ENCODE peak calls at places on chromosomes 6 and 20, in ten cellular contexts. O is heart right ventricle, G is GM12864, U is transverse colon, M is AG04450, F is AG04449, J is uterus, Z is mucosa of descending colon, E is HFFc6, T is neural crest cell. Y is an unnamed sample.

GRCh38 chr20:45083127-45083526 is 17.8 kb downstream of the KCNS1 start:
- DNase-seq in O (no peak), G (no peak), U (no peak), M (no peak), F (no peak), J (no peak), Z (no peak), E (no peak), T (no peak), Y (no peak)

GRCh38 chr6:56026461-56027180 is 151.2 kb upstream of the BMP5 start:
- DNase-seq in O (no peak), G (no peak), U (no peak), M (no peak), F (no peak), J (no peak), Z (no peak), E (no peak), T (no peak), Y (no peak)

GRCh38 chr20:4601630-4602296 is 119.9 kb upstream of the PRND start:
- DNase-seq in O (peak), G (no peak), U (peak), M (no peak), F (no peak), J (peak), Z (no peak), E (no peak), T (no peak), Y (no peak)

GRCh38 chr6:79134699-79135474 is 56.8 kb upstream of the PHIP start:
- DNase-seq in O (no peak), G (no peak), U (no peak), M (no peak), F (no peak), J (no peak), Z (no peak), E (no peak), T (no peak), Y (no peak)

GRCh38 chr6:71768356-71768755 is 118.0 kb upstream of the RIMS1 start:
- DNase-seq in O (no peak), G (no peak), U (no peak), M (no peak), F (no peak), J (no peak), Z (no peak), E (no peak), T (no peak), Y (no peak)

GRCh38 chr20:5688431-5688972 is 61.7 kb upstream of the SHLD1 start:
- DNase-seq in O (peak), G (no peak), U (no peak), M (no peak), F (no peak), J (no peak), Z (peak), E (no peak), T (no peak), Y (no peak)

GRCh38 chr6:33926451-33926850 is 122.6 kb upstream of the MLN start:
- DNase-seq in O (no peak), G (no peak), U (no peak), M (no peak), F (no peak), J (no peak), Z (no peak), E (no peak), T (no peak), Y (peak)

GRCh38 chr20:58235010-58235409 is 6.6 kb upstream of the ANKRD60 start:
- DNase-seq in O (no peak), G (no peak), U (no peak), M (no peak), F (no peak), J (no peak), Z (no peak), E (no peak), T (no peak), Y (no peak)

GRCh38 chr6:54335871-54336270 is 27.6 kb downstream of the TINAG start:
- DNase-seq in O (no peak), G (no peak), U (no peak), M (peak), F (peak), J (no peak), Z (no peak), E (peak), T (no peak), Y (no peak)

GRCh38 chr20:48952656-48953055 is 31.1 kb downstream of the ARFGEF2 start:
- DNase-seq in O (no peak), G (no peak), U (no peak), M (no peak), F (no peak), J (no peak), Z (no peak), E (no peak), T (no peak), Y (no peak)

GRCh38 chr20:48951646-48952045 is 30.1 kb downstream of the ARFGEF2 start:
- DNase-seq in O (no peak), G (no peak), U (no peak), M (no peak), F (no peak), J (no peak), Z (no peak), E (no peak), T (no peak), Y (no peak)

GRCh38 chr20:48951041-48951440 is 29.5 kb downstream of the ARFGEF2 start:
- DNase-seq in O (no peak), G (no peak), U (no peak), M (no peak), F (no peak), J (no peak), Z (no peak), E (no peak), T (no peak), Y (no peak)

GRCh38 chr20:48948612-48949011 is 27.1 kb downstream of the ARFGEF2 start:
- DNase-seq in O (no peak), G (no peak), U (no peak), M (no peak), F (no peak), J (no peak), Z (no peak), E (no peak), T (no peak), Y (no peak)

DNA sequence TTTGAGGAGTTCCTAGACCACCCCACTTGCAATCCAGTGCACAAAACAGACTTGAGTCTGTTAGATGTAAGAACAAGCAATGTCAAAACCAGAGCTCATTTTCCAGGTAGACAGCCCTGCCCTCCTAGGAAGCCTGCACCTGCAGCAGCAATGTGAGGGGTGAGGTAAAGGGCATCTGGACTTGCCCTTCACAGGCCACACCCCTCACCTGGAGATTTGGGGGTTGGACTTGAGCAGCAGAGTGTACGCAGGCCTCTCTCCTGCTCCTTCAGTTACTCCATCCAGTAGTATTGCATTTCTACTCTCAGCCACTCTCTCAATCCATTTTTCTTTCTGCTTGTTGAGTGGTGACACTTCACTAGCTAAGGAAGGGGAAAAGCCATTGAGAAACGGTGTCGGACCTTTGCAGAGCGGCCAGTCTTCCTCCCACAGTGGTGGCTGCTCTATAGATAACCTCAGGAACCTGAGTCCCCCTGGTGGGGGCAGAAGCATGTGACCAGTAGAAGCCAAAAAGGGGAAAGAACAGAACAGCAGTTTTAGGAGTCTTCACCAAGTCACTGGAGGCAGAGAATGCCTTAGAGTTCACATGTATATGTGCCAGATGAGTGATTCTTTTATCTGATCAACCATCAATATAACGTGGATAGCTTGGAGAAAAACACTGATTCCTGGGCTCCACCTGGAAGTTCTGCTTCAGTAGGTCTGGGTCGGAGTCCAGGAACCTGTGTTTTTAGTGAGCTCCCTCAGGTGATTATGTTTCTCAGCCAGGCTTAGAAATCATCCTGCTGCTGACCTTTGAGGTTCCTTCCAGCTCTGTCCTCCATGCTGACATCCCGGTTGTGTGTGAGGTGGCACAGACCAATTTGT is 28.0 kb downstream of the ARFGEF2 start:
- DNase-seq in O (no peak), G (no peak), U (peak), M (no peak), F (no peak), J (no peak), Z (no peak), E (no peak), T (no peak), Y (no peak)
- TF ChIP-seq CTCF in O (no peak), G (peak), U (no peak), M (no peak), F (no peak), J (no peak), Z (no peak), E (peak), T (peak), Y (no peak)

DNA sequence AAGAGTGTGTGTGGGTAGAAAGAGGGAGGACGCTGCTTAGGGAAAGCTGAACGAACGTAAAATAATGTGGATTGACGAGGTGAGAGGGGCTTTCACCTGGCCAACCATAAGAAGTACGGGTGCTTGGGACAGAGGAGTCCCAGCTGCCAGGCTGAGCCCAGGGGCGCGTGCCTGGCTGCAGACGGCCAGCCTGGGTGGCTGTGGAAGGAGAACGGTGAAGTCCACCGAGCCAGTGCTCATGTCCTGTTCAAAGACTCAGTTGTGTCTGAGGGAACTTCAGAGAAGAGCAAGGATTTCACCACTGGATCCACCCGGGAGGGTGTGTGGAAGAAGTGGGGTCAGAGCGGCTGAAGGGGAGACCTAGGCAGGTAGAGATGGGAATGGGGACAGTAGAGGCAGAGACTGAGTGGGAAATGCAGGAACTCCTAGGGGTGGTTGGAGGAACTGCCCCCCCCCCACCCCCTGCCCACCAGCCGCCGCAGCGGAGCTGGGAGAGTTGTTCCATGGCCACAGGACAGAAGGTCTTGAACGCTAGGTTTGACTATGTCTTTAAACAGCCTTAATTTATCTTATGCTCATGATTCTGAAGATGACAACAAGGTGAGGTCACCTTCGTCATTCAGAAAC is 68.1 kb upstream of the TBXT start:
- DNase-seq in O (no peak), G (no peak), U (no peak), M (no peak), F (no peak), J (no peak), Z (no peak), E (no peak), T (no peak), Y (no peak)
- TF ChIP-seq CTCF in O (no peak), G (no peak), U (no peak), M (no peak), F (no peak), J (no peak), Z (no peak), E (no peak), T (no peak), Y (no peak)

GRCh38 chr6:25788305-25788922 is 33.9 kb downstream of the SLC17A4 start:
- DNase-seq in O (no peak), G (no peak), U (peak), M (peak), F (peak), J (no peak), Z (no peak), E (peak), T (no peak), Y (peak)
- TF ChIP-seq CTCF in O (no peak), G (peak), U (peak), M (peak), F (peak), J (peak), Z (no peak), E (peak), T (peak), Y (peak)

GRCh38 chr6:67935976-67936477 is 699.1 kb upstream of the ADGRB3 start:
- DNase-seq in O (no peak), G (no peak), U (no peak), M (no peak), F (no peak), J (no peak), Z (no peak), E (no peak), T (no peak), Y (no peak)

DNA sequence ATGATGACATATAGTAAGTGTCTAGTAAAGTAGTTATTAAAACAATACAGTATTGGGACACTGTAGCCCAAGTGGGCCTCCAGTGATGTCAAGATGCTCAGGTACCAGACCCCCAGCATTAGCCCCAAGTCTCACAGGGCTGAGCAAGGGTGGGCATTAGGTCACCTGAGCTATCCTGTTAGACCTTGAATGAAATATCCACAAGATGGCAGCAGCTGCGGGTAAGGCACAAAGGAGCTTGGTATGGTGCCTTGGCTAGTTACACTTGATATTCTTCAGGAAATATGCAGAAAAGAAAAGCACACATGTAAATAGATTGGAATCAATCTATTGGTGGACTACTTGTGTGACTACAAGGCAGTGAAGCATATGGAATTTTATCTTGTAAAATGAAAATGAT is 701.8 kb upstream of the ADGRB3 start:
- DNase-seq in O (no peak), G (no peak), U (no peak), M (no peak), F (no peak), J (no peak), Z (no peak), E (no peak), T (no peak), Y (no peak)
- TF ChIP-seq CTCF in O (no peak), G (peak), U (no peak), M (no peak), F (no peak), J (no peak), Z (no peak), E (no peak), T (no peak), Y (peak)

DNA sequence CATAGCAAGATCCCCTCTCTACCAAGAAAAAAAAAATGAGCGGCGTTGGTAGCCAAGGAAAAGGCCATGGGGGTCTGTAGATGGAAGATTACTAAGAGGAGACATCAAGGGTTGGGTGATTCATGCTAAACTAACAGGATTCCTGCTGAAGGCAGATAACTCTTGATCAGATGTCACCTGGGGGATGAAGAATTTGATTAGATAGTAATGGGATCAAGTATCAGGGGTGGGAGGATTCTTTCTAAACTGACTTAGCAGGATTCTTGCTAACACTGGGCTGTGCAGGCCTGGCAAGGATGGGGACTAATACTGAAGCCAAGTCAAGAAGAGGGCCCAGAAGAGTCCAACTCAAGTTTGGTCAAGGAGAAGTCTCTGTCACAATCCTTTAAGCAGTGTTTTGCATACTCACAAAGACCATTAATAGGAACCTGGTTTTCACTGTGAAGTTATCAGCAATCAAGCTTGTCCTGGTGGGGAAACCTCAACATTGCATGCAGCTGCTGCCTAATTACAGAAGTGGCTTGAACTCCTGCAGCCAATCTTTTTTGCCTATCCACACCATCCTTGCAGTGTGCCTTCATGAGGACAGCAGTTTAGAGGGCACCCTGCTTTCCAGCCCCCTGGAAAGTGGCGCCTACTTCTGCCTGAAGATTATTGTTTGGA is 61.3 kb downstream of the ANKRD6 start:
- DNase-seq in O (no peak), G (no peak), U (no peak), M (no peak), F (no peak), J (no peak), Z (no peak), E (no peak), T (no peak), Y (peak)
- TF ChIP-seq CTCF in O (no peak), G (peak), U (no peak), M (no peak), F (no peak), J (no peak), Z (no peak), E (peak), T (peak), Y (no peak)

GRCh38 chr6:44110005-44110681 is 17.1 kb downstream of the MRPL14 start:
- DNase-seq in O (no peak), G (no peak), U (no peak), M (no peak), F (no peak), J (no peak), Z (no peak), E (no peak), T (no peak), Y (no peak)

GRCh38 chr6:44111434-44112417 is 15.5 kb downstream of the MRPL14 start:
- DNase-seq in O (no peak), G (no peak), U (no peak), M (no peak), F (no peak), J (no peak), Z (no peak), E (no peak), T (no peak), Y (no peak)

GRCh38 chr6:44115866-44116265 is 11.4 kb downstream of the MRPL14 start:
- DNase-seq in O (no peak), G (no peak), U (no peak), M (no peak), F (no peak), J (no peak), Z (no peak), E (peak), T (no peak), Y (no peak)

GRCh38 chr6:44110966-44111365 is 16.3 kb downstream of the MRPL14 start:
- DNase-seq in O (no peak), G (no peak), U (no peak), M (no peak), F (no peak), J (no peak), Z (no peak), E (no peak), T (no peak), Y (no peak)

GRCh38 chr6:44113396-44113795 is 13.9 kb downstream of the MRPL14 start:
- DNase-seq in O (no peak), G (no peak), U (no peak), M (no peak), F (no peak), J (no peak), Z (no peak), E (no peak), T (no peak), Y (no peak)
- TF ChIP-seq CTCF in O (no peak), G (peak), U (no peak), M (peak), F (peak), J (no peak), Z (no peak), E (peak), T (peak), Y (no peak)